ENCODE peak calls at places on chromosomes 4 and X, in seven cellular contexts. One of them, this sample, is unnamed.

GRCh38 chr4:142091691-142092182 is 455.4 kb downstream of the IL15 start:
- ATAC-seq in T-cell: no peak
- ATAC-seq in mucosa of descending colon: no peak
- ATAC-seq in naive thymus-derived CD4-positive, alpha-beta T cell: no peak
- ATAC-seq in left lung: peak
- ATAC-seq in A549: peak
- ATAC-seq in aorta: peak
- ATAC-seq in this sample: peak

GRCh38 chrX:42715689-42716022 is 62.3 kb downstream of the PPP1R2C start:
- ATAC-seq in A549: no peak
- ATAC-seq in T-cell: no peak
- ATAC-seq in aorta: no peak
- ATAC-seq in left lung: no peak
- ATAC-seq in naive thymus-derived CD4-positive, alpha-beta T cell: no peak
- ATAC-seq in mucosa of descending colon: peak
- ATAC-seq in this sample: no peak

GRCh38 chrX:2226182-2226581 is 274.6 kb downstream of the DHRSX start:
- ATAC-seq in naive thymus-derived CD4-positive, alpha-beta T cell: no peak
- ATAC-seq in left lung: peak
- ATAC-seq in mucosa of descending colon: no peak
- ATAC-seq in aorta: no peak
- ATAC-seq in T-cell: no peak
- ATAC-seq in A549: no peak
- ATAC-seq in this sample: no peak

GRCh38 chrX:43148305-43148704 is 370.3 kb upstream of the PPP1R2C start:
- ATAC-seq in T-cell: no peak
- ATAC-seq in aorta: no peak
- ATAC-seq in left lung: no peak
- ATAC-seq in mucosa of descending colon: no peak
- ATAC-seq in A549: no peak
- ATAC-seq in naive thymus-derived CD4-positive, alpha-beta T cell: no peak
- ATAC-seq in this sample: no peak

GRCh38 chr4:81565137-81565870 is 93.6 kb upstream of the RASGEF1B start:
- ATAC-seq in left lung: peak
- ATAC-seq in naive thymus-derived CD4-positive, alpha-beta T cell: no peak
- ATAC-seq in A549: no peak
- ATAC-seq in aorta: peak
- ATAC-seq in T-cell: no peak
- ATAC-seq in mucosa of descending colon: peak
- ATAC-seq in this sample: no peak

GRCh38 chr4:105963461-105964400 is 68.5 kb downstream of the NPNT start:
- ATAC-seq in mucosa of descending colon: peak
- ATAC-seq in T-cell: no peak
- ATAC-seq in aorta: no peak
- ATAC-seq in naive thymus-derived CD4-positive, alpha-beta T cell: no peak
- ATAC-seq in A549: no peak
- ATAC-seq in left lung: peak
- ATAC-seq in this sample: no peak

GRCh38 chr4:76856183-76856969 is 41.6 kb downstream of the SOWAHB start:
- ATAC-seq in naive thymus-derived CD4-positive, alpha-beta T cell: no peak
- ATAC-seq in aorta: peak
- ATAC-seq in T-cell: no peak
- ATAC-seq in left lung: peak
- ATAC-seq in A549: peak
- ATAC-seq in mucosa of descending colon: peak
- ATAC-seq in this sample: peak

GRCh38 chr4:25144870-25145481 is 15.3 kb downstream of the SEPSECS start:
- ATAC-seq in A549: no peak
- ATAC-seq in T-cell: no peak
- ATAC-seq in mucosa of descending colon: no peak
- ATAC-seq in aorta: no peak
- ATAC-seq in naive thymus-derived CD4-positive, alpha-beta T cell: no peak
- ATAC-seq in left lung: peak
- ATAC-seq in this sample: peak

GRCh38 chr4:106370214-106370613 is 1.6 kb upstream of the GIMD1 start:
- ATAC-seq in mucosa of descending colon: no peak
- ATAC-seq in A549: no peak
- ATAC-seq in naive thymus-derived CD4-positive, alpha-beta T cell: no peak
- ATAC-seq in aorta: no peak
- ATAC-seq in T-cell: no peak
- ATAC-seq in left lung: no peak
- ATAC-seq in this sample: no peak

GRCh38 chr4:152634110-152634760 is 45.6 kb downstream of the TMEM154 start:
- ATAC-seq in naive thymus-derived CD4-positive, alpha-beta T cell: peak
- ATAC-seq in mucosa of descending colon: peak
- ATAC-seq in aorta: no peak
- ATAC-seq in T-cell: no peak
- ATAC-seq in A549: no peak
- ATAC-seq in left lung: no peak
- ATAC-seq in this sample: no peak

GRCh38 chrX:19670321-19670750 is 155.0 kb upstream of the MAP3K15 start:
- ATAC-seq in aorta: no peak
- ATAC-seq in naive thymus-derived CD4-positive, alpha-beta T cell: no peak
- ATAC-seq in mucosa of descending colon: peak
- ATAC-seq in A549: peak
- ATAC-seq in left lung: no peak
- ATAC-seq in T-cell: no peak
- ATAC-seq in this sample: peak

GRCh38 chrX:38358274-38358673 is 5.9 kb downstream of the OTC start:
- ATAC-seq in A549: no peak
- ATAC-seq in naive thymus-derived CD4-positive, alpha-beta T cell: no peak
- ATAC-seq in left lung: no peak
- ATAC-seq in aorta: no peak
- ATAC-seq in mucosa of descending colon: no peak
- ATAC-seq in T-cell: no peak
- ATAC-seq in this sample: no peak

GRCh38 chr4:169236901-169237626 is 33.7 kb downstream of the SH3RF1 start:
- ATAC-seq in mucosa of descending colon: no peak
- ATAC-seq in left lung: no peak
- ATAC-seq in naive thymus-derived CD4-positive, alpha-beta T cell: no peak
- ATAC-seq in T-cell: no peak
- ATAC-seq in aorta: no peak
- ATAC-seq in A549: no peak
- ATAC-seq in this sample: no peak

GRCh38 chr4:74072739-74073138 is 26.3 kb downstream of the CXCL2 start:
- ATAC-seq in naive thymus-derived CD4-positive, alpha-beta T cell: no peak
- ATAC-seq in mucosa of descending colon: no peak
- ATAC-seq in left lung: no peak
- ATAC-seq in A549: no peak
- ATAC-seq in T-cell: no peak
- ATAC-seq in aorta: no peak
- ATAC-seq in this sample: no peak

GRCh38 chr4:55948726-55949479 is at the start of gene CEP135:
- ATAC-seq in naive thymus-derived CD4-positive, alpha-beta T cell: peak
- ATAC-seq in T-cell: peak
- ATAC-seq in A549: peak
- ATAC-seq in left lung: peak
- ATAC-seq in mucosa of descending colon: peak
- ATAC-seq in aorta: peak
- ATAC-seq in this sample: peak

GRCh38 chr4:152686452-152687013 is 6.7 kb upstream of the TMEM154 start:
- ATAC-seq in left lung: no peak
- ATAC-seq in T-cell: no peak
- ATAC-seq in A549: no peak
- ATAC-seq in mucosa of descending colon: no peak
- ATAC-seq in naive thymus-derived CD4-positive, alpha-beta T cell: peak
- ATAC-seq in aorta: no peak
- ATAC-seq in this sample: no peak

GRCh38 chrX:40267334-40268118 is 169.8 kb upstream of the BCOR start:
- ATAC-seq in left lung: peak
- ATAC-seq in A549: peak
- ATAC-seq in aorta: peak
- ATAC-seq in mucosa of descending colon: peak
- ATAC-seq in T-cell: no peak
- ATAC-seq in naive thymus-derived CD4-positive, alpha-beta T cell: peak
- ATAC-seq in this sample: no peak

GRCh38 chr4:87631668-87632067 is 18.4 kb upstream of the DMP1 start:
- ATAC-seq in aorta: no peak
- ATAC-seq in T-cell: no peak
- ATAC-seq in mucosa of descending colon: no peak
- ATAC-seq in naive thymus-derived CD4-positive, alpha-beta T cell: no peak
- ATAC-seq in A549: no peak
- ATAC-seq in left lung: no peak
- ATAC-seq in this sample: no peak

GRCh38 chr4:106618920-106619319 is 250.3 kb upstream of the GIMD1 start:
- ATAC-seq in A549: no peak
- ATAC-seq in T-cell: no peak
- ATAC-seq in mucosa of descending colon: no peak
- ATAC-seq in naive thymus-derived CD4-positive, alpha-beta T cell: no peak
- ATAC-seq in left lung: no peak
- ATAC-seq in aorta: no peak
- ATAC-seq in this sample: no peak

GRCh38 chr4:6753103-6753560 is 29.4 kb upstream of the KIAA0232 start:
- ATAC-seq in aorta: no peak
- ATAC-seq in T-cell: no peak
- ATAC-seq in left lung: no peak
- ATAC-seq in mucosa of descending colon: peak
- ATAC-seq in A549: no peak
- ATAC-seq in naive thymus-derived CD4-positive, alpha-beta T cell: no peak
- ATAC-seq in this sample: no peak

GRCh38 chr4:155818639-155819038 is 47.4 kb downstream of the ASIC5 start:
- ATAC-seq in naive thymus-derived CD4-positive, alpha-beta T cell: no peak
- ATAC-seq in mucosa of descending colon: no peak
- ATAC-seq in aorta: no peak
- ATAC-seq in left lung: no peak
- ATAC-seq in A549: no peak
- ATAC-seq in T-cell: no peak
- ATAC-seq in this sample: no peak

GRCh38 chr4:142238589-142238988 is 602.2 kb downstream of the IL15 start:
- ATAC-seq in A549: no peak
- ATAC-seq in naive thymus-derived CD4-positive, alpha-beta T cell: no peak
- ATAC-seq in mucosa of descending colon: no peak
- ATAC-seq in left lung: no peak
- ATAC-seq in aorta: no peak
- ATAC-seq in T-cell: no peak
- ATAC-seq in this sample: no peak

GRCh38 chr4:120977435-120977997 is 55.0 kb upstream of the PRDM5 start:
- ATAC-seq in left lung: peak
- ATAC-seq in T-cell: no peak
- ATAC-seq in A549: peak
- ATAC-seq in aorta: no peak
- ATAC-seq in naive thymus-derived CD4-positive, alpha-beta T cell: peak
- ATAC-seq in mucosa of descending colon: peak
- ATAC-seq in this sample: peak

GRCh38 chrX:40176979-40177430 is 79.2 kb upstream of the BCOR start:
- ATAC-seq in A549: peak
- ATAC-seq in left lung: no peak
- ATAC-seq in naive thymus-derived CD4-positive, alpha-beta T cell: peak
- ATAC-seq in T-cell: peak
- ATAC-seq in aorta: no peak
- ATAC-seq in mucosa of descending colon: no peak
- ATAC-seq in this sample: peak

GRCh38 chr4:152424980-152425379 is 110.9 kb downstream of the FBXW7 start:
- ATAC-seq in mucosa of descending colon: no peak
- ATAC-seq in left lung: peak
- ATAC-seq in naive thymus-derived CD4-positive, alpha-beta T cell: peak
- ATAC-seq in aorta: no peak
- ATAC-seq in T-cell: no peak
- ATAC-seq in A549: no peak
- ATAC-seq in this sample: no peak

GRCh38 chrX:70254063-70254400 is 6.0 kb downstream of the P2RY4 start:
- ATAC-seq in naive thymus-derived CD4-positive, alpha-beta T cell: no peak
- ATAC-seq in aorta: no peak
- ATAC-seq in A549: no peak
- ATAC-seq in left lung: no peak
- ATAC-seq in T-cell: no peak
- ATAC-seq in mucosa of descending colon: no peak
- ATAC-seq in this sample: no peak

GRCh38 chr4:8191136-8191747 is 7.8 kb upstream of the SH3TC1 start:
- ATAC-seq in aorta: peak
- ATAC-seq in mucosa of descending colon: peak
- ATAC-seq in T-cell: no peak
- ATAC-seq in A549: no peak
- ATAC-seq in left lung: peak
- ATAC-seq in naive thymus-derived CD4-positive, alpha-beta T cell: peak
- ATAC-seq in this sample: peak

GRCh38 chr4:153335665-153336064 is 8.8 kb upstream of the MND1 start:
- ATAC-seq in naive thymus-derived CD4-positive, alpha-beta T cell: no peak
- ATAC-seq in left lung: no peak
- ATAC-seq in A549: no peak
- ATAC-seq in mucosa of descending colon: no peak
- ATAC-seq in aorta: no peak
- ATAC-seq in T-cell: no peak
- ATAC-seq in this sample: no peak

GRCh38 chrX:116824785-116825184 is 362.0 kb upstream of the CT83 start:
- ATAC-seq in T-cell: no peak
- ATAC-seq in left lung: no peak
- ATAC-seq in mucosa of descending colon: no peak
- ATAC-seq in A549: no peak
- ATAC-seq in naive thymus-derived CD4-positive, alpha-beta T cell: no peak
- ATAC-seq in aorta: no peak
- ATAC-seq in this sample: no peak

GRCh38 chr4:156953951-156954350 is 17.6 kb downstream of the PDGFC start:
- ATAC-seq in T-cell: no peak
- ATAC-seq in naive thymus-derived CD4-positive, alpha-beta T cell: no peak
- ATAC-seq in A549: no peak
- ATAC-seq in left lung: no peak
- ATAC-seq in aorta: no peak
- ATAC-seq in mucosa of descending colon: no peak
- ATAC-seq in this sample: no peak

GRCh38 chrX:123975180-123975579 is 13.7 kb downstream of the STAG2 start:
- ATAC-seq in T-cell: no peak
- ATAC-seq in A549: no peak
- ATAC-seq in aorta: no peak
- ATAC-seq in mucosa of descending colon: peak
- ATAC-seq in left lung: no peak
- ATAC-seq in naive thymus-derived CD4-positive, alpha-beta T cell: no peak
- ATAC-seq in this sample: peak

GRCh38 chrX:115561605-115562491 is 874 bp downstream of the PLS3 start:
- ATAC-seq in left lung: peak
- ATAC-seq in aorta: peak
- ATAC-seq in A549: peak
- ATAC-seq in mucosa of descending colon: peak
- ATAC-seq in naive thymus-derived CD4-positive, alpha-beta T cell: no peak
- ATAC-seq in T-cell: no peak
- ATAC-seq in this sample: peak

GRCh38 chrX:1380672-1381233 is 11.2 kb downstream of the SLC25A6 start:
- ATAC-seq in T-cell: peak
- ATAC-seq in aorta: no peak
- ATAC-seq in mucosa of descending colon: peak
- ATAC-seq in A549: peak
- ATAC-seq in left lung: no peak
- ATAC-seq in naive thymus-derived CD4-positive, alpha-beta T cell: peak
- ATAC-seq in this sample: peak

GRCh38 chr4:158666892-158667291 is 4.8 kb downstream of the C4orf46 start:
- ATAC-seq in A549: no peak
- ATAC-seq in aorta: no peak
- ATAC-seq in naive thymus-derived CD4-positive, alpha-beta T cell: no peak
- ATAC-seq in T-cell: no peak
- ATAC-seq in left lung: no peak
- ATAC-seq in mucosa of descending colon: no peak
- ATAC-seq in this sample: no peak

GRCh38 chr4:123546661-123547060 is 150.1 kb downstream of the SPRY1 start:
- ATAC-seq in T-cell: no peak
- ATAC-seq in mucosa of descending colon: peak
- ATAC-seq in aorta: no peak
- ATAC-seq in A549: no peak
- ATAC-seq in naive thymus-derived CD4-positive, alpha-beta T cell: no peak
- ATAC-seq in left lung: peak
- ATAC-seq in this sample: no peak